ENCODE peak calls at places on chromosomes 3 and 15, in five cellular contexts. P is erythroblast, E is suprapubic skin, D is upper lobe of left lung, Z is spleen. J is an unnamed sample.

GRCh38 chr3:32822609-32823498 is 5.1 kb downstream of the TRIM71 start:
- DNase-seq in E (peak), P (no peak), D (no peak), Z (no peak), J (no peak)

GRCh38 chr3:70556056-70556455 is 243.6 kb upstream of the MDFIC2 start:
- DNase-seq in D (no peak), Z (no peak), E (no peak), P (no peak), J (no peak)

GRCh38 chr3:99674086-99674789 is 35.8 kb downstream of the COL8A1 start:
- DNase-seq in D (peak), Z (no peak), P (no peak), E (no peak), J (no peak)

GRCh38 chr3:148873270-148873927 is 8.3 kb downstream of the CPA3 start:
- DNase-seq in P (no peak), Z (no peak), D (no peak), E (no peak), J (no peak)

GRCh38 chr15:70936326-70936725 is 43.7 kb downstream of the LRRC49 start:
- DNase-seq in D (no peak), P (no peak), Z (no peak), E (no peak), J (no peak)

GRCh38 chr3:10683106-10683505 is 132.9 kb upstream of the SLC6A11 start:
- DNase-seq in P (no peak), E (no peak), Z (no peak), D (no peak), J (no peak)

GRCh38 chr3:25426408-25426807 is 1.7 kb upstream of the RARB start:
- DNase-seq in E (no peak), D (peak), Z (no peak), P (no peak), J (no peak)

GRCh38 chr3:146142757-146143156 is 18.2 kb downstream of the PLOD2 start:
- DNase-seq in P (no peak), D (no peak), Z (no peak), E (no peak), J (no peak)

GRCh38 chr3:33355611-33356010 is 78.4 kb downstream of the FBXL2 start:
- DNase-seq in Z (no peak), P (no peak), E (no peak), D (no peak), J (no peak)

GRCh38 chr3:159775372-159775961 is 213.2 kb upstream of the IL12A start:
- DNase-seq in P (no peak), E (no peak), D (no peak), Z (no peak), J (no peak)

GRCh38 chr3:72938471-72939265 is 50.8 kb downstream of the GXYLT2 start:
- DNase-seq in D (peak), Z (no peak), E (no peak), P (peak), J (peak)

GRCh38 chr3:123892195-123892594 is 8.1 kb upstream of the MYLK start:
- DNase-seq in Z (no peak), D (no peak), P (no peak), E (no peak), J (no peak)

GRCh38 chr3:184583345-184584000 is 21.9 kb downstream of the EPHB3 start:
- DNase-seq in Z (no peak), D (no peak), P (no peak), E (no peak), J (no peak)

GRCh38 chr3:161149529-161149928 is 44.4 kb upstream of the B3GALNT1 start:
- DNase-seq in E (no peak), P (no peak), D (no peak), Z (no peak), J (no peak)

GRCh38 chr3:146464005-146464595 is 5.3 kb downstream of the PLSCR2 start:
- DNase-seq in P (no peak), E (no peak), D (no peak), Z (no peak), J (no peak)

GRCh38 chr3:51696954-51697353 is 9.9 kb upstream of the GRM2 start:
- DNase-seq in Z (no peak), E (no peak), D (no peak), P (no peak), J (no peak)

GRCh38 chr3:124097362-124098120 is 105.6 kb upstream of the ROPN1 start:
- DNase-seq in P (no peak), D (no peak), Z (no peak), E (no peak), J (no peak)

GRCh38 chr3:100141576-100141975 is 27.3 kb upstream of the FILIP1L start:
- DNase-seq in P (no peak), E (no peak), Z (no peak), D (no peak), J (no peak)

GRCh38 chr3:171317133-171317532 is 143.1 kb downstream of the TNIK start:
- DNase-seq in D (no peak), P (peak), E (no peak), Z (no peak), J (no peak)

GRCh38 chr15:62782100-62782791 is 260.3 kb upstream of the TPM1 start:
- DNase-seq in Z (no peak), P (peak), E (no peak), D (peak), J (peak)
- TF ChIP-seq POLR2A in Z (no peak), P (no peak), E (no peak), D (no peak), J (no peak)

GRCh38 chr3:13069495-13069894 is 3.7 kb downstream of the IQSEC1 start:
- DNase-seq in P (no peak), Z (no peak), D (no peak), E (no peak), J (peak)
- TF ChIP-seq POLR2A in P (no peak), Z (no peak), D (no peak), E (no peak), J (no peak)

GRCh38 chr3:107523361-107524213 is 825 bp downstream of the BBX start:
- DNase-seq in D (peak), P (peak), E (peak), Z (peak), J (peak)
- TF ChIP-seq POLR2A in D (no peak), P (peak), E (no peak), Z (no peak), J (no peak)

GRCh38 chr3:196317702-196318467 is at the start of gene DYNLT2B:
- DNase-seq in D (peak), E (peak), P (peak), Z (peak), J (peak)
- TF ChIP-seq POLR2A in D (no peak), E (peak), P (peak), Z (no peak), J (peak)

GRCh38 chr3:110650752-110651151 is 420.9 kb upstream of the NECTIN3 start:
- DNase-seq in D (no peak), E (no peak), Z (no peak), P (no peak), J (no peak)

GRCh38 chr3:110656394-110656793 is 415.2 kb upstream of the NECTIN3 start:
- DNase-seq in Z (no peak), P (no peak), E (no peak), D (no peak), J (no peak)

DNA sequence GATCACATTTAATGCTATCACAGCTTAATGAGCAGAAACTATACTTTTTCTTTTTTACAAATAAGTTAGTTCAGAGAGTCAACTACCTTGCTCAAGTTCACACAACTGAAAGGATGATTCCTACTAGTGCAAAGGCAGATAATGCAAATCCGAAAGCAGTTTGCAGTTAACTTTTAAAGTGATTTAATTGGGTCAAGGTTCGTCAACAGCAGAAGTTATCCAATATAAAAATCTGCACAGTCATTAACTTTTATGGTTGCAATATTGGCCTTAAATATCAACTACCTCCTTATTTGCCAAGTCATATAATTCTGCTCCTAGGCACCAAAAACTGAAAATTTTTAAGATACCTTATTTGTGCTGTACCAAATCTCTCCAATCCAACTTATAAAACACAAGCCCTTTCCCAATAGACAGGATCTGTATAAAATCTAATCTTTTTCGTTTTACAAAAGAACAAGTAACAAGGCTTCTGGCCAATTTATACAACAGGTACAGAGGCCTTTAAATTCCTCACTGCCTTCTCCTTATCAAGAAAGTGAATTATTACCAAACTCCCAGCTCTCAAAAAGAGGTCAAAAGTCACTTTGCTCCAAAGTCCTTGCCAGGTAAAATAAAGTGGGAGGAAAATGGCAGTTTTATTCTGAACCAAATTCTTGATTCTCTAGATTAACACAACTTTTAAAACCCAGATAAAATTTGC is 416.6 kb upstream of the NECTIN3 start:
- DNase-seq in D (no peak), P (no peak), E (no peak), Z (no peak), J (no peak)
- TF ChIP-seq POLR2A in D (no peak), P (no peak), E (no peak), Z (no peak), J (no peak)

DNA sequence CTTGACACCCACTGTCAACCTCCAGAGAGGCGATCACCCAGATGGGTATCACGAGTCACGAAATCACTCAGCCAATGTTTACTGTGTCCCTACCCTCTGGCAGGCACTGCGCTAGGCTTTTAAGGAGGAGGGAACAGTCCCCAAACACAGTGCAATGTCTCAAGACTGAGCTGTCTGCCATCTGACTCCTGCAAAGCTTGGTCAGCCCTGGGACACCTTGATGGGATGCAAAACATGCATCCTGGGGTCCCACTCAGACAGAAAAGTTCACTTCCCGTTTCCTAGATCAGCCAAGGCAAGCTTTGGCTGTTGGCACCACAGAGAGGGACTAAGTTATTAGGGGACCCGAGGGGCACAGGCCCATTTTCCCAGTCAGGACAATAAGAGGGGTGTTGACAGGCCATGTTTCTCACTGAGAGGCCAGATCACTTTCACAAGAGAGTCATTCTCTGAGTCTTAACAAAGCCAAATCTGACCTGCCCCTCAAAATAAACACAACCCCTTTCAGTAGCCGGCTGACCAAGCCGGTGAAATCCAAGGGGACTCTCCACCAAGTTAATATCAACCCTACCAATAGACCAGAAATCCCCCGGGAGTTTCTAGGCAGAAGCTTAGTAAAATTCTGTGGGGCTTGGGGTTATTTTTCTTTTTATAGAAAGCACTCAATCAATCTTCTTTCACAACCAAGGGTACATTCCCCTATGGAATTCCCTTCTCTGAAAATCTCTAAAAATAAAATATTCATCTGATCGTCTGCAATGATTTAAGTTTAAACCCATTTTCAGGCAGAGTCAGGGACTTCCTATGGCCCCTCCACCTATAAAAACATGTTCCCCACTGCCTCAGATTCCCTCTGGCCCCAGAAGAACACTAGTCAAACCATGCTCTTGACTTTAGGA is 3.5 kb downstream of the RFTN1 start:
- DNase-seq in P (no peak), Z (no peak), E (no peak), D (no peak), J (no peak)
- TF ChIP-seq POLR2A in P (no peak), Z (no peak), E (no peak), D (no peak), J (no peak)

GRCh38 chr3:179322481-179323196 is at the start of gene ZNF639:
- DNase-seq in D (peak), E (peak), Z (peak), P (peak), J (peak)
- TF ChIP-seq POLR2A in D (no peak), E (peak), Z (peak), P (peak), J (peak)

GRCh38 chr3:4220050-4220449 is 83.1 kb upstream of the SETMAR start:
- DNase-seq in Z (no peak), E (no peak), D (no peak), P (no peak), J (no peak)
- TF ChIP-seq POLR2A in Z (no peak), E (no peak), D (no peak), P (no peak), J (no peak)

DNA sequence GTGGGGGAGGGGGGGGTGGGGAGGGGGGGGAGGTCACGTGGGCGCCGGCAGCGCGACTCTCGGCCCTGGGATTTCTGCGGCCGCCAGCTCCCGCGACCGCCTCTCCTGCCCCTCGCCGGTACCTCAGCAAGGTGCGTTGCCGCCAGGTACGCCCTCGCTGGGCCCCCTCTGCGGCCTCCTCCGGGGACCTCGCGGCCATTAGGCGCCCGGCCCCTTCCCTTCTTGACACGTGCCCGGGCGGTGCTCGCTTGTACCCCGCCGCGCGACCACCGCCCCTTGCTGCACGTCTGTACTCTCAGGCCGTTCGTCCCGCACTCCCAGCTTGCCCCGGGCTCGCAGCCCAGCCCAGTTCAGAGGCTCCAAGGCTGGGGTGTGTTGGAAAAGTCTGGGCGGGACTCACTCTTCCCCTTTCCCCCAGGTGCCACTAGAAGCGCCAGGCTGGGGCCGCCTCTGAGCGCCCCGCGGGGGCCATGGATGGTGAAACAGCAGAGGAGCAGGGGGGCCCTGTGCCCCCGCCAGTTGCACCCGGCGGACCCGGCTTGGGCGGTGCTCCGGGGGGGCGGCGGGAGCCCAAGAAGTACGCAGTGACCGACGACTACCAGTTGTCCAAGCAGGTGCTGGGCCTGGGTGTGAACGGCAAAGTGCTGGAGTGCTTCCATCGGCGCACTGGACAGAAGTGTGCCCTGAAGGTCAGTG is at the start of gene MAPKAPK3:
- DNase-seq in Z (peak), D (peak), P (peak), E (no peak), J (peak)
- TF ChIP-seq POLR2A in Z (no peak), D (no peak), P (peak), E (no peak), J (peak)

J was measured in Peyer's patch.